ENCODE peak calls at places on chromosomes 1 and 21, in seven cellular contexts. One of them, this sample, is unnamed.

GRCh38 chr1:230101556-230101955 is 34.5 kb downstream of the GALNT2 start:
- DNase-seq in CD4-positive, alpha-beta T cell: no peak
- DNase-seq in transverse colon: no peak
- DNase-seq in AG09319: no peak
- DNase-seq in fibroblast of pulmonary artery: peak; percentile 48
- DNase-seq in HFF-Myc: no peak
- DNase-seq in uterus: no peak
- DNase-seq in this sample: no peak

GRCh38 chr21:14797543-14797942 is 251.4 kb upstream of the SAMSN1 start:
- DNase-seq in HFF-Myc: no peak
- DNase-seq in uterus: no peak
- DNase-seq in CD4-positive, alpha-beta T cell: no peak
- DNase-seq in AG09319: no peak
- DNase-seq in transverse colon: no peak
- DNase-seq in fibroblast of pulmonary artery: no peak
- DNase-seq in this sample: no peak

GRCh38 chr1:195516036-195516435 is 1092.2 kb downstream of the KCNT2 start:
- DNase-seq in AG09319: no peak
- DNase-seq in CD4-positive, alpha-beta T cell: no peak
- DNase-seq in uterus: no peak
- DNase-seq in transverse colon: no peak
- DNase-seq in HFF-Myc: no peak
- DNase-seq in fibroblast of pulmonary artery: no peak
- DNase-seq in this sample: no peak

GRCh38 chr1:109864063-109864822 is 46.4 kb upstream of the CSF1 start:
- DNase-seq in uterus: no peak
- DNase-seq in AG09319: no peak
- DNase-seq in fibroblast of pulmonary artery: peak; percentile 63
- DNase-seq in CD4-positive, alpha-beta T cell: no peak
- DNase-seq in transverse colon: no peak
- DNase-seq in HFF-Myc: peak; percentile 12
- DNase-seq in this sample: no peak

GRCh38 chr1:42282867-42283583 is 52.0 kb downstream of the FOXJ3 start:
- DNase-seq in AG09319: no peak
- DNase-seq in HFF-Myc: no peak
- DNase-seq in transverse colon: no peak
- DNase-seq in uterus: no peak
- DNase-seq in fibroblast of pulmonary artery: peak; percentile 15
- DNase-seq in CD4-positive, alpha-beta T cell: no peak
- DNase-seq in this sample: no peak

GRCh38 chr1:211947396-211948295 is 87.7 kb downstream of the INTS7 start:
- DNase-seq in fibroblast of pulmonary artery: no peak
- DNase-seq in CD4-positive, alpha-beta T cell: no peak
- DNase-seq in transverse colon: no peak
- DNase-seq in uterus: no peak
- DNase-seq in AG09319: no peak
- DNase-seq in HFF-Myc: no peak
- DNase-seq in this sample: no peak

GRCh38 chr1:30192969-30193630 is 530.3 kb downstream of the MATN1 start:
- DNase-seq in fibroblast of pulmonary artery: no peak
- DNase-seq in uterus: no peak
- DNase-seq in AG09319: no peak
- DNase-seq in transverse colon: no peak
- DNase-seq in CD4-positive, alpha-beta T cell: no peak
- DNase-seq in HFF-Myc: no peak
- DNase-seq in this sample: no peak

GRCh38 chr1:28110555-28110954 is 22.1 kb upstream of the EYA3 start:
- DNase-seq in AG09319: no peak
- DNase-seq in fibroblast of pulmonary artery: peak; percentile 47
- DNase-seq in uterus: no peak
- DNase-seq in HFF-Myc: no peak
- DNase-seq in CD4-positive, alpha-beta T cell: no peak
- DNase-seq in transverse colon: no peak
- DNase-seq in this sample: no peak

GRCh38 chr1:230646710-230647302 is 4.5 kb downstream of the COG2 start:
- DNase-seq in uterus: no peak
- DNase-seq in transverse colon: no peak
- DNase-seq in CD4-positive, alpha-beta T cell: no peak
- DNase-seq in fibroblast of pulmonary artery: no peak
- DNase-seq in AG09319: no peak
- DNase-seq in HFF-Myc: no peak
- DNase-seq in this sample: no peak

GRCh38 chr1:47608296-47608875 is 170.5 kb downstream of the FOXD2 start:
- DNase-seq in fibroblast of pulmonary artery: no peak
- DNase-seq in CD4-positive, alpha-beta T cell: no peak
- DNase-seq in AG09319: no peak
- DNase-seq in transverse colon: no peak
- DNase-seq in HFF-Myc: no peak
- DNase-seq in uterus: no peak
- DNase-seq in this sample: no peak

GRCh38 chr1:207248544-207249206 is 72.8 kb upstream of the CD55 start:
- DNase-seq in CD4-positive, alpha-beta T cell: no peak
- DNase-seq in uterus: no peak
- DNase-seq in HFF-Myc: no peak
- DNase-seq in transverse colon: no peak
- DNase-seq in fibroblast of pulmonary artery: no peak
- DNase-seq in AG09319: no peak
- DNase-seq in this sample: no peak

GRCh38 chr1:206909167-206909882 is 12.1 kb downstream of the IL24 start:
- DNase-seq in transverse colon: peak; percentile 76
- DNase-seq in AG09319: no peak
- DNase-seq in uterus: peak; percentile 39
- DNase-seq in fibroblast of pulmonary artery: peak; percentile 58
- DNase-seq in HFF-Myc: no peak
- DNase-seq in CD4-positive, alpha-beta T cell: no peak
- DNase-seq in this sample: no peak

GRCh38 chr1:52002038-52002917 is 11.8 kb upstream of the RAB3B start:
- DNase-seq in HFF-Myc: peak; percentile 93
- DNase-seq in fibroblast of pulmonary artery: peak; percentile 97
- DNase-seq in transverse colon: peak; percentile 37
- DNase-seq in uterus: no peak
- DNase-seq in CD4-positive, alpha-beta T cell: peak; percentile 48
- DNase-seq in AG09319: peak; percentile 84
- DNase-seq in this sample: peak; percentile 81

GRCh38 chr1:180092931-180093650 is 61.6 kb upstream of the QSOX1 start:
- DNase-seq in CD4-positive, alpha-beta T cell: no peak
- DNase-seq in uterus: no peak
- DNase-seq in transverse colon: no peak
- DNase-seq in HFF-Myc: no peak
- DNase-seq in AG09319: no peak
- DNase-seq in fibroblast of pulmonary artery: peak; percentile 50
- DNase-seq in this sample: no peak

GRCh38 chr1:153623091-153623490 is 4.2 kb downstream of the S100A13 start:
- DNase-seq in transverse colon: no peak
- DNase-seq in AG09319: no peak
- DNase-seq in fibroblast of pulmonary artery: no peak
- DNase-seq in HFF-Myc: no peak
- DNase-seq in uterus: no peak
- DNase-seq in CD4-positive, alpha-beta T cell: no peak
- DNase-seq in this sample: no peak

DNA sequence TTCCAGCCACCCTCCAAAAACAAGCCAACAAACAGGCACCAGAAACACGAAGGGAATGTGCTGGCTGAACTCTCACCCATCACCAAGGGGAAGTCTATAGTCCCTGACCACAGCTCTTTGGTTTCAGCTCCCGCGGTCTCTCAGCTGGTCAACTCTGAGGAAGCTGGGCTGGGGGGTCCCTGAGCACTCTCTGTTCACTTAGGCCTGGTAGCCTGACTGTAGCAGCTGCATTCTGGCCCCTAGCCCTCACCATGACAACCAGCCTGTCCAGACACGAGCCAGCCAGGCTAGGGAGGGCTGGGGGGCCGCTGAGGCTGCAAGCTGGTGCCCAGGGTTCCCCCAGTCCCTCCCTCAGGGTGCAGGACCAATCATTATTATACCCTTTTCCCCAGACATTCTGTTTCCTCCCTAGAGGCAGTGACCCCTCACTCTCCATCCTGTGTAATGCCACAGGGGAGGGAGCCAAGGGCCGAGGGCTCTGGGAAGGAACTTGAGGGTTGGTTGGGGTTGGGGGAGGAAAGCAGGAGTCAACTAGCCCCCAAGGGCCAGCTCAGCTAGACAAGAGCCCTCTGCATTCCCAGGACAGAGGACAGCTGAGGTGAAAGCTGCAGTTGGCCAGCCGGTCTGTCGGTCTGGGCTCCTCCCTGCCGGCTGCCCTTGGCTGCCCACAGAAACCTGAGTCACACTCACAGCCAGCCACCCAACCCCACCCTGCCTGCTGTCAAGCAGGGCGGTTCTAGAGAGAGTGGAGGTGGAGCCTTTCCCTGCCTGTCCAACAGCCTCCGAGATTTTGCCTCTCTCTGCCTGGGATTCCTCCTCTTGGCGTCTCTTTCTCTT is 1.2 kb upstream of the TRAPPC3 start:
- DNase-seq in fibroblast of pulmonary artery: peak; percentile 95
- DNase-seq in CD4-positive, alpha-beta T cell: peak; percentile 56
- DNase-seq in transverse colon: peak; percentile 94
- DNase-seq in uterus: peak; percentile 89
- DNase-seq in HFF-Myc: peak; percentile 81
- DNase-seq in AG09319: peak; percentile 82
- DNase-seq in this sample: peak; percentile 63
- TF ChIP-seq CTCF in fibroblast of pulmonary artery: no peak
- TF ChIP-seq CTCF in CD4-positive, alpha-beta T cell: no peak
- TF ChIP-seq CTCF in transverse colon: no peak
- TF ChIP-seq CTCF in uterus: no peak
- TF ChIP-seq CTCF in HFF-Myc: no peak
- TF ChIP-seq CTCF in AG09319: no peak
- TF ChIP-seq CTCF in this sample: no peak

GRCh38 chr21:39447264-39447663 is 1.7 kb upstream of the LCA5L start:
- DNase-seq in AG09319: no peak
- DNase-seq in CD4-positive, alpha-beta T cell: no peak
- DNase-seq in fibroblast of pulmonary artery: no peak
- DNase-seq in transverse colon: no peak
- DNase-seq in HFF-Myc: no peak
- DNase-seq in uterus: no peak
- DNase-seq in this sample: no peak

GRCh38 chr21:39451332-39452206 is at the start of gene SH3BGR:
- DNase-seq in transverse colon: no peak
- DNase-seq in CD4-positive, alpha-beta T cell: no peak
- DNase-seq in AG09319: no peak
- DNase-seq in HFF-Myc: no peak
- DNase-seq in fibroblast of pulmonary artery: peak; percentile 40
- DNase-seq in uterus: peak; percentile 16
- DNase-seq in this sample: no peak

GRCh38 chr21:39441502-39442475 is 3.8 kb downstream of the LCA5L start:
- DNase-seq in uterus: no peak
- DNase-seq in transverse colon: no peak
- DNase-seq in HFF-Myc: no peak
- DNase-seq in CD4-positive, alpha-beta T cell: peak; percentile 8
- DNase-seq in AG09319: no peak
- DNase-seq in fibroblast of pulmonary artery: peak; percentile 70
- DNase-seq in this sample: no peak

GRCh38 chr21:39444406-39445145 is 1.0 kb downstream of the LCA5L start:
- DNase-seq in transverse colon: no peak
- DNase-seq in AG09319: no peak
- DNase-seq in HFF-Myc: no peak
- DNase-seq in uterus: peak; percentile 26
- DNase-seq in fibroblast of pulmonary artery: peak; percentile 45
- DNase-seq in CD4-positive, alpha-beta T cell: no peak
- DNase-seq in this sample: no peak

GRCh38 chr21:39445339-39446269 is at the start of gene LCA5L:
- DNase-seq in CD4-positive, alpha-beta T cell: peak; percentile 83
- DNase-seq in AG09319: peak; percentile 71
- DNase-seq in uterus: peak; percentile 92
- DNase-seq in HFF-Myc: peak; percentile 69
- DNase-seq in fibroblast of pulmonary artery: peak; percentile 92
- DNase-seq in transverse colon: peak; percentile 93
- DNase-seq in this sample: peak; percentile 91
- TF ChIP-seq CTCF in CD4-positive, alpha-beta T cell: no peak
- TF ChIP-seq CTCF in AG09319: peak; percentile 24
- TF ChIP-seq CTCF in uterus: no peak
- TF ChIP-seq CTCF in HFF-Myc: no peak
- TF ChIP-seq CTCF in fibroblast of pulmonary artery: peak; percentile 15
- TF ChIP-seq CTCF in transverse colon: no peak
- TF ChIP-seq CTCF in this sample: peak; percentile 18

GRCh38 chr1:114196992-114197907 is 43.6 kb upstream of the SYT6 start:
- DNase-seq in transverse colon: no peak
- DNase-seq in CD4-positive, alpha-beta T cell: no peak
- DNase-seq in HFF-Myc: no peak
- DNase-seq in AG09319: no peak
- DNase-seq in fibroblast of pulmonary artery: no peak
- DNase-seq in uterus: no peak
- DNase-seq in this sample: no peak

GRCh38 chr1:114195819-114196218 is 42.1 kb upstream of the SYT6 start:
- DNase-seq in AG09319: no peak
- DNase-seq in uterus: no peak
- DNase-seq in HFF-Myc: no peak
- DNase-seq in fibroblast of pulmonary artery: no peak
- DNase-seq in CD4-positive, alpha-beta T cell: no peak
- DNase-seq in transverse colon: no peak
- DNase-seq in this sample: no peak

GRCh38 chr1:114189398-114189797 is 35.7 kb upstream of the SYT6 start:
- DNase-seq in uterus: no peak
- DNase-seq in AG09319: no peak
- DNase-seq in CD4-positive, alpha-beta T cell: no peak
- DNase-seq in HFF-Myc: no peak
- DNase-seq in fibroblast of pulmonary artery: no peak
- DNase-seq in transverse colon: no peak
- DNase-seq in this sample: no peak

DNA sequence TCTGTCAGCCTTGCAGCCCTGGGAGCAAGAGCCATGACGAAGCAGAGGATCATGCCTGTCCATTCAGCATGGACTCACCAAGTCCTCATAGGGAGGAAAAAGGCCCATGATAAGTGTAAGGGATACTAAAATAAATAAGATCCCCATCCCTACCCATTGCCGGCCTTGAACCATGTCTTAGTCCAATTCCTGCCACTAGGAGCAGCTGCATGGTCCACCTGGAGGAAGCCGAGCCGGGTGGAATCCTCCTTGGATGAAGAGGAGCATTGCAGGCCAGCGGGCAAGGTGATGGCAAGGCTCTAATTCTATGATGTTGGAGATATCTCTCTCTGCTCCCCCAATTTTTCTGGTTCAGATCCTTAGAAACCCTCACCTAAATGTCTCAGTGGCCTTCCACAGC is 38.7 kb upstream of the SYT6 start:
- DNase-seq in uterus: no peak
- DNase-seq in CD4-positive, alpha-beta T cell: no peak
- DNase-seq in AG09319: no peak
- DNase-seq in fibroblast of pulmonary artery: no peak
- DNase-seq in HFF-Myc: no peak
- DNase-seq in transverse colon: no peak
- DNase-seq in this sample: no peak
- TF ChIP-seq CTCF in uterus: no peak
- TF ChIP-seq CTCF in CD4-positive, alpha-beta T cell: no peak
- TF ChIP-seq CTCF in AG09319: no peak
- TF ChIP-seq CTCF in fibroblast of pulmonary artery: no peak
- TF ChIP-seq CTCF in HFF-Myc: no peak
- TF ChIP-seq CTCF in transverse colon: no peak
- TF ChIP-seq CTCF in this sample: no peak

GRCh38 chr1:152599934-152600333 is at the start of gene LCE3C:
- DNase-seq in fibroblast of pulmonary artery: no peak
- DNase-seq in uterus: no peak
- DNase-seq in AG09319: no peak
- DNase-seq in CD4-positive, alpha-beta T cell: no peak
- DNase-seq in HFF-Myc: no peak
- DNase-seq in transverse colon: no peak
- DNase-seq in this sample: no peak
- TF ChIP-seq CTCF in fibroblast of pulmonary artery: no peak
- TF ChIP-seq CTCF in uterus: no peak
- TF ChIP-seq CTCF in AG09319: no peak
- TF ChIP-seq CTCF in CD4-positive, alpha-beta T cell: no peak
- TF ChIP-seq CTCF in HFF-Myc: no peak
- TF ChIP-seq CTCF in transverse colon: no peak
- TF ChIP-seq CTCF in this sample: no peak

This sample was measured in neural crest cell.